ENCODE peak calls at places on chromosomes 12 and 14, in five cellular contexts. S is iris pigment epithelial cell; T is HTR-8/SVneo; N is stimulated activated CD4-positive, alpha-beta T cell treated with anti-CD3 and anti-CD28 coated beads, Interleukin-15, amount 100 ng/mL, for 1 hour; H is pancreas. X is an unnamed sample.

GRCh38 chr12:51391047-51391837 is at the start of gene GALNT6:
- DNase-seq in S (no peak), T (peak; percentile 44), N (peak; percentile 66), H (peak; percentile 83), X (peak; percentile 30)

GRCh38 chr14:62062645-62063044 is 300.4 kb downstream of the SNAPC1 start:
- DNase-seq in S (no peak), T (no peak), N (no peak), H (no peak), X (no peak)

GRCh38 chr12:114916531-114916930 is 232.6 kb upstream of the TBX3 start:
- DNase-seq in S (no peak), T (no peak), N (no peak), H (no peak), X (no peak)

GRCh38 chr12:96322720-96323119 is 77.5 kb downstream of the CDK17 start:
- DNase-seq in S (no peak), T (no peak), N (no peak), H (no peak), X (no peak)

GRCh38 chr12:82650627-82651337 is 35.9 kb upstream of the TMTC2 start:
- DNase-seq in S (peak; percentile 72), T (no peak), N (no peak), H (no peak), X (peak; percentile 69)

GRCh38 chr12:49069507-49070346 is at the start of gene RHEBL1:
- DNase-seq in S (peak; percentile 97), T (peak; percentile 96), N (peak; percentile 99), H (peak; percentile 98), X (peak; percentile 99)

GRCh38 chr12:24227550-24227949 is 278.1 kb upstream of the SOX5 start:
- DNase-seq in S (peak; percentile 74), T (no peak), N (no peak), H (no peak), X (no peak)

GRCh38 chr14:89926709-89927108 is 27.8 kb downstream of the EFCAB11 start:
- DNase-seq in S (peak; percentile 89), T (no peak), N (no peak), H (no peak), X (no peak)

GRCh38 chr12:108386704-108387360 is 47.7 kb upstream of the CMKLR1 start:
- DNase-seq in S (no peak), T (no peak), N (no peak), H (no peak), X (no peak)

GRCh38 chr12:107017042-107017441 is 30.1 kb upstream of the MTERF2 start:
- DNase-seq in S (no peak), T (no peak), N (no peak), H (no peak), X (no peak)

GRCh38 chr12:9341260-9341585 is 133.0 kb upstream of the PZP start:
- DNase-seq in S (no peak), T (no peak), N (no peak), H (no peak), X (no peak)

GRCh38 chr14:75306917-75307699 is 28.5 kb downstream of the FOS start:
- DNase-seq in S (peak; percentile 15), T (peak; percentile 71), N (no peak), H (no peak), X (no peak)

GRCh38 chr14:54226558-54226957 is 170.2 kb upstream of the CDKN3 start:
- DNase-seq in S (no peak), T (no peak), N (no peak), H (no peak), X (no peak)

GRCh38 chr12:55724226-55724939 is 4.2 kb downstream of the RDH5 start:
- DNase-seq in S (peak; percentile 68), T (no peak), N (peak; percentile 48), H (peak; percentile 73), X (peak; percentile 70)

GRCh38 chr12:123078114-123078465 is 72.8 kb downstream of the PITPNM2 start:
- DNase-seq in S (no peak), T (no peak), N (no peak), H (no peak), X (peak; percentile 42)

GRCh38 chr14:77936138-77936639 is 136.3 kb downstream of the ADCK1 start:
- DNase-seq in S (no peak), T (no peak), N (no peak), H (no peak), X (no peak)

GRCh38 chr14:50344831-50345563 is 32.9 kb downstream of the DMAC2L start:
- DNase-seq in S (peak; percentile 73), T (no peak), N (no peak), H (no peak), X (no peak)

GRCh38 chr14:37901978-37902377 is 305.7 kb upstream of the SSTR1 start:
- DNase-seq in S (peak; percentile 14), T (no peak), N (no peak), H (no peak), X (peak; percentile 48)

GRCh38 chr12:125742413-125742812 is 677.2 kb downstream of the AACS start:
- DNase-seq in S (peak; percentile 4), T (no peak), N (no peak), H (no peak), X (no peak)

GRCh38 chr12:69151254-69151751 is 88.1 kb upstream of the CPSF6 start:
- DNase-seq in S (no peak), T (no peak), N (no peak), H (no peak), X (no peak)

GRCh38 chr14:104138891-104139459 is 588 bp downstream of the KIF26A start:
- DNase-seq in S (no peak), T (no peak), N (no peak), H (peak; percentile 44), X (peak; percentile 65)

GRCh38 chr12:108253540-108253939 is 85.6 kb downstream of the CMKLR1 start:
- DNase-seq in S (no peak), T (no peak), N (no peak), H (no peak), X (no peak)

GRCh38 chr12:49564241-49565118 is 3.5 kb downstream of the MCRS1 start:
- DNase-seq in S (no peak), T (no peak), N (no peak), H (no peak), X (peak; percentile 27)

GRCh38 chr12:27583057-27583797 is 59.2 kb downstream of the PPFIBP1 start:
- DNase-seq in S (peak; percentile 74), T (no peak), N (no peak), H (no peak), X (no peak)

GRCh38 chr14:99982449-99983250 is 82.6 kb upstream of the EVL start:
- DNase-seq in S (peak; percentile 69), T (peak; percentile 66), N (peak; percentile 22), H (no peak), X (no peak)

GRCh38 chr12:6965714-6966113 is 4.8 kb downstream of the PHB2 start:
- DNase-seq in S (peak; percentile 36), T (no peak), N (no peak), H (peak; percentile 14), X (peak; percentile 18)

GRCh38 chr12:25997401-25997973 is 39.0 kb downstream of the RASSF8 start:
- DNase-seq in S (peak; percentile 93), T (peak; percentile 67), N (no peak), H (no peak), X (no peak)

GRCh38 chr14:23054000-23054811 is 3.1 kb downstream of the CDH24 start:
- DNase-seq in S (no peak), T (no peak), N (no peak), H (no peak), X (no peak)

GRCh38 chr12:69649529-69649928 is 38.8 kb upstream of the LRRC10 start:
- DNase-seq in S (no peak), T (no peak), N (no peak), H (no peak), X (no peak)

GRCh38 chr14:105861985-105862465 is 335.6 kb downstream of the TMEM121 start:
- DNase-seq in S (no peak), T (no peak), N (no peak), H (no peak), X (no peak)

GRCh38 chr12:116427200-116427932 is 131.8 kb upstream of the MAP1LC3B2 start:
- DNase-seq in S (no peak), T (no peak), N (no peak), H (no peak), X (no peak)

GRCh38 chr12:121334513-121335343 is 17.5 kb downstream of the ANAPC5 start:
- DNase-seq in S (peak; percentile 78), T (peak; percentile 74), N (no peak), H (no peak), X (no peak)

X was measured in right cardiac atrium.